ENCODE peak calls at places on chromosome 12, in eight cellular contexts. Z, X, K, V, S, C, H and U are unnamed samples.

GRCh38 chr12:66103011-66103913 is 27.3 kb downstream of the LLPH start:
- DNase-seq in Z (no peak), X (no peak), K (no peak), V (no peak), S (no peak), C (peak), H (no peak), U (peak)

GRCh38 chr12:88833641-88834116 is 253.4 kb upstream of the KITLG start:
- DNase-seq in Z (no peak), X (no peak), K (no peak), V (no peak), S (no peak), C (no peak), H (no peak), U (peak)

GRCh38 chr12:2291947-2292346 is 239.2 kb downstream of the CACNA1C start:
- DNase-seq in Z (no peak), X (no peak), K (no peak), V (no peak), S (no peak), C (no peak), H (no peak), U (no peak)

GRCh38 chr12:76670776-76671175 is 93.1 kb upstream of the ZDHHC17 start:
- DNase-seq in Z (no peak), X (no peak), K (no peak), V (no peak), S (no peak), C (no peak), H (no peak), U (peak)

GRCh38 chr12:75783093-75783877 is 248.3 kb downstream of the PHLDA1 start:
- DNase-seq in Z (no peak), X (no peak), K (no peak), V (no peak), S (no peak), C (no peak), H (no peak), U (peak)

GRCh38 chr12:11242656-11243055 is 26.9 kb downstream of the PRB3 start:
- DNase-seq in Z (no peak), X (no peak), K (no peak), V (no peak), S (no peak), C (no peak), H (no peak), U (no peak)

GRCh38 chr12:46187023-46187422 is 81.8 kb downstream of the SLC38A1 start:
- DNase-seq in Z (no peak), X (no peak), K (no peak), V (no peak), S (no peak), C (no peak), H (peak), U (peak)

GRCh38 chr12:74334770-74335169 is 202.9 kb upstream of the ATXN7L3B start:
- DNase-seq in Z (no peak), X (no peak), K (no peak), V (no peak), S (no peak), C (peak), H (peak), U (peak)

DNA sequence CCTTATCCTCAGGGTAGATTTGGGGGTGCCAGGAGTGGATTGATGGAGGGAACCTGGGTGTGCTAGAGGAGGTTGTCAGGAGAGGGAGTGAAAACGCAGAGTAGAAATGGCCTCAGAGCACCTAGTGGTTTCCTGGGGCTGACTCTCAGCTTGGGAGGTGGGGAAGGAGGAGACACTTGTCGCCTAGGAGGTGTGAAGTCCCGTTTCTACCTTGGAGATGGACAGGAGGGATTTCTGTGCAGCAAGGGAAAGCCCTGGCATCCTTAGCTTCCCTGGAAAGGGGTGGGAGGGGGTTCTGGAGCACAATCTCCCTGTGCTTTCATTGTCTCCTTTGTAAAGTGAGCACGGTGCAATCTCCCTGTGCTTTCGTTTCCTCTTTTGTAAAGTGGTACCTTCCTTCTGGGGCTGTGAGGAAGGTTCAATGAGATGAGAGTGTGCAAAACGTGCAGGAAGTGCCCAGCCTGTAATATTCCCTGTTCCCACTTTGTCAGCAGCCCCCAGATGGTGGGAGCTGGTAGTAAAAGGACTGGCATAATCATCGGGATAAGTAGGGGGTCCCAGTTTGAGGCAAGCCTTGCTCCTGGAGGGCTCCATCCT is 1.6 kb downstream of the OAS3 start:
- DNase-seq in Z (peak), X (no peak), K (no peak), V (no peak), S (no peak), C (no peak), H (no peak), U (no peak)
- H3K4me3 ChIP-seq in Z (peak), X (peak), K (no peak), V (peak), S (no peak), C (no peak), H (no peak), U (no peak)

GRCh38 chr12:49283541-49284429 is 11.2 kb upstream of the PRPH start:
- DNase-seq in Z (no peak), X (no peak), K (no peak), V (no peak), S (no peak), C (no peak), H (no peak), U (no peak)
- TF ChIP-seq CTCF in Z (no peak), X (no peak), K (no peak), V (no peak), S (peak), C (peak), H (no peak), U (no peak)

GRCh38 chr12:119869720-119870119 is 7.4 kb downstream of the CIT start:
- DNase-seq in Z (no peak), X (no peak), K (no peak), V (no peak), S (peak), C (peak), H (peak), U (peak)
- H3K4me3 ChIP-seq in Z (no peak), X (no peak), K (no peak), V (no peak), S (no peak), C (no peak), H (no peak), U (no peak)

GRCh38 chr12:50224026-50224692 is 57.0 kb upstream of the CERS5 start:
- DNase-seq in Z (no peak), X (peak), K (no peak), V (no peak), S (peak), C (peak), H (no peak), U (peak)

GRCh38 chr12:50220357-50221061 is 53.3 kb upstream of the CERS5 start:
- DNase-seq in Z (peak), X (no peak), K (no peak), V (no peak), S (no peak), C (no peak), H (peak), U (peak)

GRCh38 chr12:50219544-50219943 is 52.4 kb upstream of the CERS5 start:
- DNase-seq in Z (no peak), X (no peak), K (no peak), V (no peak), S (no peak), C (no peak), H (no peak), U (no peak)

GRCh38 chr12:50221228-50222008 is 54.2 kb upstream of the CERS5 start:
- DNase-seq in Z (peak), X (no peak), K (no peak), V (no peak), S (no peak), C (no peak), H (peak), U (peak)

GRCh38 chr12:50222275-50222783 is 55.2 kb upstream of the CERS5 start:
- DNase-seq in Z (no peak), X (peak), K (peak), V (no peak), S (no peak), C (peak), H (peak), U (peak)
- TF ChIP-seq CTCF in Z (no peak), X (peak), K (peak), V (peak), S (no peak), C (peak), H (peak), U (peak)

DNA sequence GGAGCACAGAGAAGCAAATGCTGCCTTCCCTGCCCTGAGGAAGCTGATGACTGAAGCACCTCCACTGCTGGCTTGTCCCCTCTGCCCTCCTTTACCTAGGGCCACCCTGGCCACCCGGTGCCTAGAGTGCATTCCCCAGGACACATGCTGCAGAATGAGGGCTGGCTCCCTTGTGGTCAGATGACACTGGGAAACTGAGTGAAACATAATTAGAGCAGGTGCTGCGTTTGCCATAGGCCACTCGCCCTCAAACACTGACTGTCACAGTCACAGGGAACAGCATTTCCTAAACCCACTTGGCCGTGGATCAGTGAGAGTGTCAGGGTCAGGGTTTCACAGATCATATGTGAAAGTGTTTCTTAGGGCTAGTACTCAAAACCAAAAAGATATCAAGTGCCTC is 16.0 kb downstream of the TCHP start:
- DNase-seq in Z (no peak), X (no peak), K (no peak), V (no peak), S (no peak), C (no peak), H (no peak), U (no peak)
- H3K4me3 ChIP-seq in Z (no peak), X (no peak), K (no peak), V (no peak), S (no peak), C (no peak), H (no peak), U (no peak)